ENCODE peak calls at places on chromosomes 4 and X, in ten cellular contexts. One of them, this sample, is unnamed.

GRCh38 chr4:47531241-47531953 is 46.3 kb downstream of the ATP10D start:
- DNase-seq in SK-N-SH: no peak
- DNase-seq in stomach: peak; percentile 29
- DNase-seq in A549: no peak
- DNase-seq in esophagus muscularis mucosa: no peak
- DNase-seq in H1: no peak
- DNase-seq in suprapubic skin: no peak
- DNase-seq in HepG2: peak; percentile 16
- DNase-seq in K562: no peak
- DNase-seq in transverse colon: peak; percentile 41
- DNase-seq in this sample: no peak

GRCh38 chr4:124980276-124980752 is 267.8 kb upstream of the ANKRD50 start:
- DNase-seq in SK-N-SH: no peak
- DNase-seq in stomach: no peak
- DNase-seq in A549: no peak
- DNase-seq in esophagus muscularis mucosa: no peak
- DNase-seq in H1: no peak
- DNase-seq in suprapubic skin: no peak
- DNase-seq in HepG2: no peak
- DNase-seq in K562: no peak
- DNase-seq in transverse colon: no peak
- DNase-seq in this sample: no peak

GRCh38 chr4:155546451-155546850 is 120.2 kb upstream of the GUCY1A1 start:
- DNase-seq in SK-N-SH: no peak
- DNase-seq in stomach: no peak
- DNase-seq in A549: no peak
- DNase-seq in esophagus muscularis mucosa: no peak
- DNase-seq in H1: no peak
- DNase-seq in suprapubic skin: no peak
- DNase-seq in HepG2: no peak
- DNase-seq in K562: no peak
- DNase-seq in transverse colon: no peak
- DNase-seq in this sample: no peak

GRCh38 chr4:110197421-110198398 is 705 bp downstream of the ELOVL6 start:
- DNase-seq in SK-N-SH: peak; percentile 58
- DNase-seq in stomach: no peak
- DNase-seq in A549: peak; percentile 16
- DNase-seq in esophagus muscularis mucosa: no peak
- DNase-seq in H1: no peak
- DNase-seq in suprapubic skin: no peak
- DNase-seq in HepG2: no peak
- DNase-seq in K562: peak; percentile 66
- DNase-seq in transverse colon: peak; percentile 56
- DNase-seq in this sample: peak; percentile 37

GRCh38 chr4:142984871-142985585 is 138.9 kb upstream of the INPP4B start:
- DNase-seq in SK-N-SH: peak; percentile 11
- DNase-seq in stomach: no peak
- DNase-seq in A549: peak; percentile 9
- DNase-seq in esophagus muscularis mucosa: no peak
- DNase-seq in H1: peak; percentile 15
- DNase-seq in suprapubic skin: no peak
- DNase-seq in HepG2: peak; percentile 23
- DNase-seq in K562: peak; percentile 1
- DNase-seq in transverse colon: no peak
- DNase-seq in this sample: no peak

GRCh38 chr4:52861879-52862604 is at the start of gene RASL11B:
- DNase-seq in SK-N-SH: peak; percentile 98
- DNase-seq in stomach: peak; percentile 89
- DNase-seq in A549: peak; percentile 72
- DNase-seq in esophagus muscularis mucosa: no peak
- DNase-seq in H1: no peak
- DNase-seq in suprapubic skin: peak; percentile 85
- DNase-seq in HepG2: peak; percentile 20
- DNase-seq in K562: peak; percentile 88
- DNase-seq in transverse colon: peak; percentile 84
- DNase-seq in this sample: peak; percentile 92

GRCh38 chrX:48972214-48973164 is 845 bp upstream of the KCND1 start:
- DNase-seq in SK-N-SH: peak; percentile 70
- DNase-seq in stomach: peak; percentile 40
- DNase-seq in A549: peak; percentile 54
- DNase-seq in esophagus muscularis mucosa: no peak
- DNase-seq in H1: no peak
- DNase-seq in suprapubic skin: no peak
- DNase-seq in HepG2: peak; percentile 16
- DNase-seq in K562: peak; percentile 77
- DNase-seq in transverse colon: peak; percentile 42
- DNase-seq in this sample: no peak

GRCh38 chr4:98626350-98626749 is 32.1 kb downstream of the TSPAN5 start:
- DNase-seq in SK-N-SH: no peak
- DNase-seq in stomach: no peak
- DNase-seq in A549: peak; percentile 25
- DNase-seq in esophagus muscularis mucosa: peak; percentile 91
- DNase-seq in H1: peak; percentile 31
- DNase-seq in suprapubic skin: no peak
- DNase-seq in HepG2: no peak
- DNase-seq in K562: no peak
- DNase-seq in transverse colon: no peak
- DNase-seq in this sample: peak; percentile 83

GRCh38 chrX:153885208-153885787 is 675 bp downstream of the L1CAM start:
- DNase-seq in SK-N-SH: no peak
- DNase-seq in stomach: no peak
- DNase-seq in A549: no peak
- DNase-seq in esophagus muscularis mucosa: no peak
- DNase-seq in H1: no peak
- DNase-seq in suprapubic skin: no peak
- DNase-seq in HepG2: no peak
- DNase-seq in K562: no peak
- DNase-seq in transverse colon: no peak
- DNase-seq in this sample: no peak

DNA sequence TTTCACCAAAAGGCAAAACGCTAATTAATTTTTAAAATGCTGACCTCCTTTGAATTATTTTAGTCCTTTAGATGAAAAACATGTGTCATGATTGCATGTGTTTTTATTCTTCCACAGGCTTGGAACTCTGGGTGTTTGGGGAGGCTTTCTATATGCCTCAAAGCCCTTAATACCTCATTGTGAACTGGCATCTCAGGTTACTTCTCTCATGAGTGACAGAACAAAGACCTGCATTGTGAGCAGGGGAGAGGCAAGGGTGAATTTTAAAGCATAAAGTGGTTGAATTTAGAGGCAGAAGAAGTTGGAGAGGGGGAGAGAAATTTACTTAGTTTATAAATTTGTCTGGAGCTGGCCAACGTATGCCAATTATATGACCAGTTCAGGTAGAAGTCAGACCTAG is 119.5 kb downstream of the ARSF start:
- DNase-seq in SK-N-SH: no peak
- DNase-seq in stomach: no peak
- DNase-seq in A549: no peak
- DNase-seq in esophagus muscularis mucosa: no peak
- DNase-seq in H1: no peak
- DNase-seq in suprapubic skin: no peak
- DNase-seq in HepG2: no peak
- DNase-seq in K562: no peak
- DNase-seq in transverse colon: no peak
- DNase-seq in this sample: no peak
- TF ChIP-seq EP300 in SK-N-SH: no peak
- TF ChIP-seq EP300 in stomach: no peak
- TF ChIP-seq EP300 in A549: no peak
- TF ChIP-seq EP300 in esophagus muscularis mucosa: no peak
- TF ChIP-seq EP300 in H1: no peak
- TF ChIP-seq EP300 in suprapubic skin: no peak
- TF ChIP-seq EP300 in HepG2: no peak
- TF ChIP-seq EP300 in K562: no peak
- TF ChIP-seq EP300 in transverse colon: no peak
- TF ChIP-seq EP300 in this sample: no peak

DNA sequence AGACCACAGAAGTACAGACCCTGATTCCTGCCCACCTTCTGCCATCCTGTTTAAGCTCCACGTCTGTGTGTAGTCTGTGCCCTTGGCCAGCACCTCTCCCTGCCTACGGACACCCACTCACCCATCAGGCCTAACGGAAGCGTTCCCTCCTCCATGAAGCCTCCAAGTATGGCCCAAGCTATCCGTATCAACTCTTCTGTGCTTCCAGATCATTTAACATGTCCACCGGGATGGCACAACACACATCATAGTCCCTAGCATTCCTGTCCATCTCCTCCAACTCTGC is 11.7 kb downstream of the WDR1 start:
- DNase-seq in SK-N-SH: no peak
- DNase-seq in stomach: no peak
- DNase-seq in A549: no peak
- DNase-seq in esophagus muscularis mucosa: no peak
- DNase-seq in H1: no peak
- DNase-seq in suprapubic skin: no peak
- DNase-seq in HepG2: no peak
- DNase-seq in K562: no peak
- DNase-seq in transverse colon: no peak
- DNase-seq in this sample: no peak
- H3K4me1 ChIP-seq in SK-N-SH: peaks cover 22% of the 10 kb centered on the region
- H3K4me1 ChIP-seq in stomach: peaks cover 74% of the 10 kb centered on the region
- H3K4me1 ChIP-seq in A549: peaks cover 50% of the 10 kb centered on the region
- H3K4me1 ChIP-seq in esophagus muscularis mucosa: peaks cover 100% of the 10 kb centered on the region
- H3K4me1 ChIP-seq in H1: peaks cover 42% of the 10 kb centered on the region
- H3K4me1 ChIP-seq in suprapubic skin: peaks cover 100% of the 10 kb centered on the region
- H3K4me1 ChIP-seq in HepG2: peaks cover 50% of the 10 kb centered on the region
- H3K4me1 ChIP-seq in K562: peaks cover 28% of the 10 kb centered on the region
- H3K4me1 ChIP-seq in transverse colon: peaks cover 79% of the 10 kb centered on the region
- H3K4me1 ChIP-seq in this sample: peaks cover 38% of the 10 kb centered on the region

GRCh38 chr4:15793506-15794363 is 15.6 kb downstream of the CD38 start:
- DNase-seq in SK-N-SH: peak; percentile 77
- DNase-seq in stomach: no peak
- DNase-seq in A549: no peak
- DNase-seq in esophagus muscularis mucosa: peak; percentile 24
- DNase-seq in H1: no peak
- DNase-seq in suprapubic skin: no peak
- DNase-seq in HepG2: no peak
- DNase-seq in K562: no peak
- DNase-seq in transverse colon: no peak
- DNase-seq in this sample: no peak
- TF ChIP-seq EP300 in SK-N-SH: no peak
- TF ChIP-seq EP300 in stomach: no peak
- TF ChIP-seq EP300 in A549: no peak
- TF ChIP-seq EP300 in esophagus muscularis mucosa: no peak
- TF ChIP-seq EP300 in H1: no peak
- TF ChIP-seq EP300 in suprapubic skin: no peak
- TF ChIP-seq EP300 in HepG2: no peak
- TF ChIP-seq EP300 in K562: no peak
- TF ChIP-seq EP300 in transverse colon: no peak
- TF ChIP-seq EP300 in this sample: no peak

DNA sequence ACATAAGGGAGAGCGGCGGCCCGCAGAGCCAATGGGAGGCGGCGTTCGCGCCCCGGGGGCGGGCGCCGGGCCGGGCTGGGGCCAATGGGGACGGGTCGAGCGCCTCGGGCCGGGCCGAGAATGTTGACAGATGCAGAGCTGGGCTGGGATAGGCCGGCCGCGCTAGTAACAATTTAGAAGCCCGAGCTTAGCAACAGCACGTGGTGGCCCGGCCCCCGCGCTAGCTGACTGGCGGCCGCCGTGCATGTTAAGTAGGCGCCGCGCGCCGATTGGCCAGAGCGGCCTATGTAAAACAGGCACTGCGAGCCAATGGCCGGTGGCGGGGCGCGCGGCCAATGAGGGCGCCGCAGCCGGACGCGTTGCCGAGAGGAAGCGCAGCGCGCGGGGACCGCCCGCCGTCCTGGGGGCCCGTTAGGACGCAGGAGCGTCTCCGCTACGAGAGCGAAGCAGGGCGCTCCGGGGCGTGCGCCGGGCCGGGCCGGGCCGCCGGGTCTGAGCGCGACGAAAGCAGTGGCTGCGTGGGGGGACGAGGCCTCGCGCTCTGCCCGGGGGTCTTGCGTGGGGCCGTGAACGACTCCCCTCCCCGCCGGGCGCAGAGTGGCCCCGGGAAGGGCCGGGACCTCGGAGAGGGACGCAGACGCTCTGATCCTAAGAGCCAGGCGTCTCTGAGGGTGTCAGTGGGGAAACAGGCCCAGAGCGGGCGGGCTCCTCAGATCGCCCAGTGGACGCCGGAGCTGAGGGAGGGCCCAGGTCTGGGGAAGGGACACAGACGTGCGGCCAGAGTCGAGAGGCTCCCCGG is 435 bp upstream of the MXD4 start:
- DNase-seq in SK-N-SH: peak; percentile 98
- DNase-seq in stomach: peak; percentile 100
- DNase-seq in A549: peak; percentile 92
- DNase-seq in esophagus muscularis mucosa: peak; percentile 100
- DNase-seq in H1: peak; percentile 97
- DNase-seq in suprapubic skin: peak; percentile 100
- DNase-seq in HepG2: peak; percentile 97
- DNase-seq in K562: peak; percentile 99
- DNase-seq in transverse colon: peak; percentile 99
- DNase-seq in this sample: peak; percentile 98
- H3K4me1 ChIP-seq in SK-N-SH: peaks cover 60% of the 10 kb centered on the region
- H3K4me1 ChIP-seq in stomach: peaks cover 50% of the 10 kb centered on the region
- H3K4me1 ChIP-seq in A549: peaks cover 6% of the 10 kb centered on the region
- H3K4me1 ChIP-seq in esophagus muscularis mucosa: peaks cover 64% of the 10 kb centered on the region
- H3K4me1 ChIP-seq in H1: peaks cover 6% of the 10 kb centered on the region
- H3K4me1 ChIP-seq in suprapubic skin: peaks cover 61% of the 10 kb centered on the region
- H3K4me1 ChIP-seq in HepG2: peaks cover 31% of the 10 kb centered on the region
- H3K4me1 ChIP-seq in K562: peaks cover 16% of the 10 kb centered on the region
- H3K4me1 ChIP-seq in transverse colon: peaks cover 26% of the 10 kb centered on the region
- H3K4me1 ChIP-seq in this sample: peaks cover 12% of the 10 kb centered on the region

GRCh38 chr4:148539387-148539786 is 97.2 kb upstream of the NR3C2 start:
- DNase-seq in SK-N-SH: no peak
- DNase-seq in stomach: no peak
- DNase-seq in A549: no peak
- DNase-seq in esophagus muscularis mucosa: no peak
- DNase-seq in H1: peak; percentile 1
- DNase-seq in suprapubic skin: no peak
- DNase-seq in HepG2: no peak
- DNase-seq in K562: no peak
- DNase-seq in transverse colon: peak; percentile 67
- DNase-seq in this sample: no peak
- TF ChIP-seq EP300 in SK-N-SH: no peak
- TF ChIP-seq EP300 in stomach: no peak
- TF ChIP-seq EP300 in A549: no peak
- TF ChIP-seq EP300 in esophagus muscularis mucosa: no peak
- TF ChIP-seq EP300 in H1: no peak
- TF ChIP-seq EP300 in suprapubic skin: no peak
- TF ChIP-seq EP300 in HepG2: no peak
- TF ChIP-seq EP300 in K562: no peak
- TF ChIP-seq EP300 in transverse colon: no peak
- TF ChIP-seq EP300 in this sample: no peak

GRCh38 chrX:40169193-40170086 is 71.7 kb upstream of the BCOR start:
- DNase-seq in SK-N-SH: peak; percentile 83
- DNase-seq in stomach: peak; percentile 74
- DNase-seq in A549: peak; percentile 73
- DNase-seq in esophagus muscularis mucosa: no peak
- DNase-seq in H1: peak; percentile 75
- DNase-seq in suprapubic skin: no peak
- DNase-seq in HepG2: peak; percentile 70
- DNase-seq in K562: peak; percentile 87
- DNase-seq in transverse colon: peak; percentile 80
- DNase-seq in this sample: peak; percentile 82
- H3K4me1 ChIP-seq in SK-N-SH: peaks cover 68% of the 10 kb centered on the region
- H3K4me1 ChIP-seq in stomach: peaks cover 8% of the 10 kb centered on the region
- H3K4me1 ChIP-seq in A549: peaks cover 10% of the 10 kb centered on the region
- H3K4me1 ChIP-seq in esophagus muscularis mucosa: peaks cover 25% of the 10 kb centered on the region
- H3K4me1 ChIP-seq in H1: peaks cover 37% of the 10 kb centered on the region
- H3K4me1 ChIP-seq in suprapubic skin: peaks cover 52% of the 10 kb centered on the region
- H3K4me1 ChIP-seq in HepG2: peaks cover 92% of the 10 kb centered on the region
- H3K4me1 ChIP-seq in K562: peaks cover 45% of the 10 kb centered on the region
- H3K4me1 ChIP-seq in transverse colon: peaks cover 10% of the 10 kb centered on the region
- H3K4me1 ChIP-seq in this sample: peaks cover 2% of the 10 kb centered on the region

This sample was measured in ovary.